ENCODE peak calls at places on chromosomes 12 and 14, in seven cellular contexts. P, M, K, Z, T, L and Q are unnamed samples.

GRCh38 chr14:106372870-106373657 is 846.7 kb downstream of the TMEM121 start:
- DNase-seq in P (no peak), M (peak; percentile 81), K (no peak), Z (peak; percentile 72), T (peak; percentile 51), L (no peak), Q (peak; percentile 55)

GRCh38 chr12:101804409-101804808 is 26.4 kb downstream of the GNPTAB start:
- DNase-seq in P (no peak), M (no peak), K (no peak), Z (no peak), T (no peak), L (no peak), Q (no peak)

GRCh38 chr12:88706286-88706685 is 126.0 kb upstream of the KITLG start:
- DNase-seq in P (no peak), M (no peak), K (no peak), Z (no peak), T (no peak), L (no peak), Q (no peak)

GRCh38 chr12:102885043-102885932 is 31.8 kb downstream of the PAH start:
- DNase-seq in P (no peak), M (no peak), K (no peak), Z (no peak), T (no peak), L (no peak), Q (peak; percentile 67)

GRCh38 chr12:31650927-31651326 is 8.6 kb upstream of the ETFBKMT start:
- DNase-seq in P (no peak), M (no peak), K (no peak), Z (peak; percentile 36), T (peak; percentile 69), L (no peak), Q (no peak)

GRCh38 chr14:93007225-93007997 is 84.5 kb downstream of the CHGA start:
- DNase-seq in P (no peak), M (no peak), K (no peak), Z (peak; percentile 62), T (peak; percentile 24), L (peak; percentile 86), Q (no peak)

GRCh38 chr14:90483551-90483950 is 86.7 kb downstream of the CALM1 start:
- DNase-seq in P (no peak), M (no peak), K (no peak), Z (peak; percentile 49), T (no peak), L (no peak), Q (no peak)

GRCh38 chr12:109378579-109378978 is 30.9 kb downstream of the MYO1H start:
- DNase-seq in P (no peak), M (no peak), K (no peak), Z (no peak), T (no peak), L (no peak), Q (no peak)

GRCh38 chr12:113261847-113262470 is 40.7 kb downstream of the TPCN1 start:
- DNase-seq in P (no peak), M (no peak), K (no peak), Z (no peak), T (no peak), L (no peak), Q (no peak)

GRCh38 chr12:101001669-101002068 is 207.1 kb downstream of the ANO4 start:
- DNase-seq in P (no peak), M (no peak), K (no peak), Z (no peak), T (no peak), L (no peak), Q (no peak)

GRCh38 chr14:33408291-33408690 is 469.6 kb downstream of the NPAS3 start:
- DNase-seq in P (no peak), M (no peak), K (no peak), Z (no peak), T (no peak), L (no peak), Q (no peak)

GRCh38 chr12:124365726-124366430 is 71.0 kb downstream of the RFLNA start:
- DNase-seq in P (no peak), M (no peak), K (no peak), Z (no peak), T (no peak), L (no peak), Q (peak; percentile 56)

GRCh38 chr12:26818636-26819035 is 14.4 kb downstream of the ITPR2 start:
- DNase-seq in P (no peak), M (no peak), K (no peak), Z (no peak), T (no peak), L (no peak), Q (no peak)

GRCh38 chr12:89230376-89231101 is 121.8 kb downstream of the DUSP6 start:
- DNase-seq in P (no peak), M (no peak), K (no peak), Z (no peak), T (no peak), L (no peak), Q (no peak)

GRCh38 chr12:106023034-106023433 is 115.7 kb downstream of the NUAK1 start:
- DNase-seq in P (no peak), M (no peak), K (no peak), Z (no peak), T (peak; percentile 22), L (no peak), Q (no peak)

GRCh38 chr12:2856051-2856450 is 788 bp downstream of the TEX52 start:
- DNase-seq in P (no peak), M (no peak), K (no peak), Z (no peak), T (no peak), L (no peak), Q (no peak)

GRCh38 chr12:50132505-50133135 is 20.6 kb downstream of the COX14 start:
- DNase-seq in P (no peak), M (peak; percentile 38), K (no peak), Z (no peak), T (no peak), L (no peak), Q (no peak)

GRCh38 chr14:55127491-55127951 is 1.5 kb upstream of the LGALS3 start:
- DNase-seq in P (no peak), M (no peak), K (no peak), Z (peak; percentile 63), T (peak; percentile 61), L (no peak), Q (no peak)

GRCh38 chr12:110782068-110782467 is 39.4 kb upstream of the PPP1CC start:
- DNase-seq in P (no peak), M (no peak), K (no peak), Z (no peak), T (no peak), L (no peak), Q (no peak)

GRCh38 chr12:32455607-32456063 is 56.3 kb downstream of the FGD4 start:
- DNase-seq in P (no peak), M (peak; percentile 56), K (no peak), Z (no peak), T (peak; percentile 81), L (no peak), Q (no peak)

GRCh38 chr12:12190087-12190809 is 76.6 kb downstream of the LRP6 start:
- DNase-seq in P (no peak), M (no peak), K (no peak), Z (no peak), T (no peak), L (no peak), Q (no peak)

GRCh38 chr12:57726884-57727757 is 11.4 kb downstream of the AGAP2 start:
- DNase-seq in P (no peak), M (no peak), K (no peak), Z (peak; percentile 33), T (no peak), L (no peak), Q (no peak)

GRCh38 chr12:75998292-75999063 is 33.1 kb downstream of the PHLDA1 start:
- DNase-seq in P (no peak), M (no peak), K (no peak), Z (no peak), T (no peak), L (no peak), Q (no peak)

GRCh38 chr12:69239922-69240624 is 704 bp downstream of the CPSF6 start:
- DNase-seq in P (peak; percentile 81), M (peak; percentile 75), K (peak; percentile 17), Z (peak; percentile 55), T (peak; percentile 57), L (peak; percentile 69), Q (peak; percentile 93)

GRCh38 chr14:97266653-97267052 is 469.5 kb downstream of the VRK1 start:
- DNase-seq in P (no peak), M (no peak), K (no peak), Z (no peak), T (peak; percentile 14), L (no peak), Q (no peak)

GRCh38 chr14:45811155-45811554 is 558.2 kb upstream of the MIS18BP1 start:
- DNase-seq in P (no peak), M (no peak), K (no peak), Z (no peak), T (no peak), L (no peak), Q (no peak)

GRCh38 chr12:115183752-115184151 is 499.8 kb upstream of the TBX3 start:
- DNase-seq in P (no peak), M (no peak), K (no peak), Z (no peak), T (no peak), L (no peak), Q (no peak)
- H3K4me1 ChIP-seq in P (no peaks in the 10 kb centered on the region), M (no peaks in the 10 kb centered on the region), K (no peaks in the 10 kb centered on the region), Z (no peaks in the 10 kb centered on the region), T (no peaks in the 10 kb centered on the region), L (no peaks in the 10 kb centered on the region), Q (no peaks in the 10 kb centered on the region)

GRCh38 chr14:77565289-77566081 is 51.0 kb downstream of the SPTLC2 start:
- DNase-seq in P (no peak), M (no peak), K (no peak), Z (no peak), T (no peak), L (no peak), Q (no peak)
- TF ChIP-seq EP300 in P (no peak), M (no peak), K (peak; percentile 51), Z (no peak), T (no peak), L (no peak), Q (no peak)

DNA sequence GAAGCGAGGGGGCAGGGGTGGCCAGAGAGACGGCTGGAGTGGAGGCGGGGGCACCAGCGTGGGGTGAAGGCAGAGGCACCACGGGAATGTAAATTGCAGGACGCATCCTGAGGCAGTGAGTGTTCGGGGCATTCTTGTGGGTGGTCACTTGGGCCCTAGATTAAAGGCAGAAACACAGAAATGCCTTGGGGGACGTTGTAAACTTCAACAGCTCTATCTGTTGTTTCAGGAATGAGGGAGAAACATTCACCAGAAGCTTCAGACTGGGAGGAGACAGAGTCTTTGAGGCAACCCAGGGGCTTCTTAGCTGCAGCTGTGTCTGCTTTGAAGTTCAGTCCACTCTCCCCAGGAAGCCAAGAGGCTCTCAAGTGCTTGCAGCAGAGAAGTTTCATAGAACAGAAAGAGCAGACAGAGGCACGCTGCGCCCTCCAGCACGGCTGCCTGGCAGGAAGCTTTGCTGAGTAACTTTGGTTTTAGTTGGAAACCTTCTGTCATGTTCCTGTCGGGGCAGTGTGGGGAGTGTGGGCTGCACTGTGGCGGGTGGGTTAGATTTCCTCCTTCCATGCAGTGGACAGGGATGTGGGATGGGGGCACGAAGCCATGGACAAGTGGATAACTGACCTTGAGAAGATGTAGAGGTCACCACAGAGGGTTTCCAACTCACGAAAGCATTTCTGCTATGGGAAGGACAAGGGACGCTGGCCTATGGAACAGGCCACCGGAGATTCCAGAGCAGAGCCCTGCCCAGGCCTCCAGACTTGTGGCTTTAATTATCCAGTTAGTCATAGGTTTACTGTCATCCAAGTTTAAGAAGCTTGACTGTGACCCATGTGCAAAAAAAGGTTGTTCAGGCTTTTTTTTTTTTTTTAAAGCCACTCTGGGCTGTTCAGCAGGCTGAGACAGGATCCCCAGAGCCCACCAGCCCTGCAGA is 107.6 kb downstream of the ARF6 start:
- DNase-seq in P (peak; percentile 86), M (peak; percentile 58), K (no peak), Z (peak; percentile 76), T (peak; percentile 50), L (peak; percentile 83), Q (peak; percentile 82)
- H3K4me1 ChIP-seq in P (peaks cover 66% of the 10 kb centered on the region), M (peaks cover 46% of the 10 kb centered on the region), K (no peaks in the 10 kb centered on the region), Z (peaks cover 53% of the 10 kb centered on the region), T (peaks cover 57% of the 10 kb centered on the region), L (no peaks in the 10 kb centered on the region), Q (peaks cover 45% of the 10 kb centered on the region)

GRCh38 chr14:103920981-103921854 is 7.0 kb upstream of the TDRD9 start:
- DNase-seq in P (peak; percentile 92), M (peak; percentile 95), K (peak; percentile 79), Z (peak; percentile 94), T (peak; percentile 93), L (peak; percentile 94), Q (peak; percentile 99)
- TF ChIP-seq EP300 in P (no peak), M (peak; percentile 9), K (peak; percentile 87), Z (no peak), T (no peak), L (no peak), Q (no peak)